ENCODE peak calls at places on chromosomes 3 and 15, in eight cellular contexts. P is endodermal cell, Z is AG10803, R is astrocyte of the spinal cord, E is uterus, K is SJSA1, C is cardiac fibroblast, I is tibial artery. Q is an unnamed sample.

GRCh38 chr3:109132801-109133473 is 3.6 kb upstream of the C3orf85 start:
- DNase-seq in R (peak; percentile 76), C (peak; percentile 52), P (no peak), Z (no peak), I (no peak), K (no peak), E (no peak), Q (peak; percentile 42)

GRCh38 chr3:142794510-142794909 is 70.7 kb downstream of the TRPC1 start:
- DNase-seq in Z (no peak), R (no peak), E (no peak), C (no peak), K (no peak), I (no peak), P (no peak), Q (no peak)

GRCh38 chr15:61796056-61796455 is 264.2 kb downstream of the VPS13C start:
- DNase-seq in P (no peak), C (peak; percentile 11), Z (peak; percentile 67), E (no peak), K (no peak), I (no peak), R (peak; percentile 83), Q (no peak)

GRCh38 chr3:15528881-15529537 is 7.5 kb upstream of the COLQ start:
- DNase-seq in R (no peak), C (no peak), E (no peak), I (no peak), P (no peak), K (no peak), Z (no peak), Q (no peak)

GRCh38 chr15:27479232-27480140 is 508.5 kb downstream of the GABRG3 start:
- DNase-seq in P (no peak), I (no peak), C (no peak), K (no peak), Z (no peak), E (no peak), R (no peak), Q (no peak)

GRCh38 chr3:181687738-181688137 is 24.0 kb upstream of the SOX2 start:
- DNase-seq in E (no peak), K (no peak), R (no peak), Z (no peak), P (no peak), C (no peak), I (no peak), Q (no peak)

GRCh38 chr3:111621535-111621934 is 26.4 kb upstream of the ZBED2 start:
- DNase-seq in E (no peak), P (peak; percentile 91), Z (no peak), K (no peak), R (no peak), C (no peak), I (no peak), Q (no peak)

GRCh38 chr3:129365779-129366178 is 62.7 kb downstream of the EFCAB12 start:
- DNase-seq in K (no peak), I (no peak), R (no peak), C (no peak), Z (no peak), P (no peak), E (no peak), Q (no peak)

GRCh38 chr3:68088636-68089035 is 434.2 kb upstream of the SUCLG2 start:
- DNase-seq in E (no peak), C (no peak), R (no peak), P (no peak), Z (no peak), I (no peak), K (no peak), Q (no peak)

GRCh38 chr3:12222765-12223485 is 64.2 kb upstream of the TIMP4 start:
- DNase-seq in E (no peak), C (peak; percentile 71), R (peak; percentile 3), K (no peak), I (no peak), P (no peak), Z (peak; percentile 72), Q (no peak)

GRCh38 chr3:114841515-114841914 is 305.6 kb downstream of the ZBTB20 start:
- DNase-seq in I (no peak), P (no peak), K (no peak), E (no peak), Z (no peak), C (no peak), R (peak; percentile 17), Q (no peak)

GRCh38 chr3:18423401-18424212 is 1.5 kb downstream of the SATB1 start:
- DNase-seq in Z (peak; percentile 56), R (peak; percentile 71), P (peak; percentile 83), I (peak; percentile 67), E (peak; percentile 57), C (peak; percentile 69), K (peak; percentile 9), Q (no peak)

GRCh38 chr15:76979331-76979925 is 15.5 kb upstream of the PSTPIP1 start:
- DNase-seq in C (no peak), K (no peak), R (peak; percentile 55), Z (no peak), E (no peak), P (peak; percentile 21), I (no peak), Q (no peak)

GRCh38 chr15:67253517-67254237 is 784 bp downstream of the AAGAB start:
- DNase-seq in C (peak; percentile 28), R (peak; percentile 32), I (no peak), K (peak; percentile 3), Z (peak; percentile 28), E (no peak), P (no peak), Q (no peak)

GRCh38 chr3:133568294-133569014 is 5.0 kb upstream of the CDV3 start:
- DNase-seq in K (peak; percentile 78), R (peak; percentile 87), E (no peak), Z (peak; percentile 89), C (peak; percentile 67), P (no peak), I (no peak), Q (peak; percentile 93)

GRCh38 chr15:40282144-40282869 is 557 bp downstream of the ANKRD63 start:
- DNase-seq in E (no peak), Z (no peak), R (no peak), K (peak; percentile 84), P (peak; percentile 87), C (no peak), I (no peak), Q (peak; percentile 23)

GRCh38 chr15:70278644-70279043 is 180.9 kb upstream of the TLE3 start:
- DNase-seq in E (peak; percentile 7), P (no peak), R (no peak), Z (no peak), K (no peak), C (no peak), I (peak; percentile 47), Q (no peak)

GRCh38 chr3:66441124-66441523 is 59.7 kb downstream of the LRIG1 start:
- DNase-seq in R (peak; percentile 67), C (peak; percentile 28), Z (peak; percentile 72), P (peak; percentile 62), E (no peak), I (no peak), K (peak; percentile 63), Q (peak; percentile 30)

GRCh38 chr3:55454611-55455010 is 32.5 kb downstream of the WNT5A start:
- DNase-seq in P (no peak), C (no peak), I (no peak), Z (no peak), R (no peak), K (no peak), E (no peak), Q (peak; percentile 66)

GRCh38 chr15:57358611-57359010 is 17.7 kb upstream of the CGNL1 start:
- DNase-seq in R (no peak), Z (no peak), E (no peak), K (no peak), I (no peak), C (no peak), P (no peak), Q (no peak)

GRCh38 chr3:120496278-120496975 is 45.6 kb upstream of the FSTL1 start:
- DNase-seq in Z (peak; percentile 78), I (no peak), E (no peak), K (peak; percentile 82), R (peak; percentile 76), P (no peak), C (peak; percentile 64), Q (peak; percentile 75)

DNA sequence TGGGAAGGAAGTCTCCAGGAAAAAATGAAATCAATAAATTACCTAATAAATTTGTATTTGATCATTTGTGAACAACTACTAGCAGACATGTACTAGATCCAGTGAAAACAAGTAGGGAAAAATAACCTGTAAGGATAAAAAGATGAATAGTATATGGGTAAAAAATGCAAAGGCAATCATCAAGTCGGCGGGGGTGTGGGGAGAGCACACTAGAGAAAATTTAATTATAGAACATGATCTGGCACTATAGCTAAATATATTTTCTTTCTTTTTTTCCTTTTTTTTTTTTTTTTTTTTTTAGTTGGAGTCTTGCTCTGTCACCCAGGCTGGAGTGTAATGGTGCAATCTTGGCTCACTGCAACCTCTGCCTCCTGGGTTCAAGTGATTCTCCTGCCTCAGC is 22.5 kb upstream of the GPD1L start:
- DNase-seq in R (no peak), E (no peak), Z (no peak), C (no peak), I (no peak), K (no peak), P (no peak), Q (no peak)
- H3K4me3 ChIP-seq in R (no peak overlapping the region), E (no peak overlapping the region), Z (no peak overlapping the region), C (no peak overlapping the region), I (no peak overlapping the region), K (no peak overlapping the region), P (no peak overlapping the region), Q (no peak overlapping the region)

GRCh38 chr3:49906004-49906860 is 2.6 kb upstream of the MST1R start:
- DNase-seq in I (no peak), R (peak; percentile 39), C (peak; percentile 60), Z (peak; percentile 46), P (peak; percentile 87), E (peak; percentile 49), K (no peak), Q (peak; percentile 45)
- H3K4me3 ChIP-seq in I (peak overlapping the region; percentile 42), R (peak overlapping the region; percentile 18), C (peak overlapping the region; percentile 16), Z (peak overlapping the region; percentile 45), P (no peak overlapping the region), E (peak overlapping the region; percentile 13), K (no peak overlapping the region), Q (no peak overlapping the region)

DNA sequence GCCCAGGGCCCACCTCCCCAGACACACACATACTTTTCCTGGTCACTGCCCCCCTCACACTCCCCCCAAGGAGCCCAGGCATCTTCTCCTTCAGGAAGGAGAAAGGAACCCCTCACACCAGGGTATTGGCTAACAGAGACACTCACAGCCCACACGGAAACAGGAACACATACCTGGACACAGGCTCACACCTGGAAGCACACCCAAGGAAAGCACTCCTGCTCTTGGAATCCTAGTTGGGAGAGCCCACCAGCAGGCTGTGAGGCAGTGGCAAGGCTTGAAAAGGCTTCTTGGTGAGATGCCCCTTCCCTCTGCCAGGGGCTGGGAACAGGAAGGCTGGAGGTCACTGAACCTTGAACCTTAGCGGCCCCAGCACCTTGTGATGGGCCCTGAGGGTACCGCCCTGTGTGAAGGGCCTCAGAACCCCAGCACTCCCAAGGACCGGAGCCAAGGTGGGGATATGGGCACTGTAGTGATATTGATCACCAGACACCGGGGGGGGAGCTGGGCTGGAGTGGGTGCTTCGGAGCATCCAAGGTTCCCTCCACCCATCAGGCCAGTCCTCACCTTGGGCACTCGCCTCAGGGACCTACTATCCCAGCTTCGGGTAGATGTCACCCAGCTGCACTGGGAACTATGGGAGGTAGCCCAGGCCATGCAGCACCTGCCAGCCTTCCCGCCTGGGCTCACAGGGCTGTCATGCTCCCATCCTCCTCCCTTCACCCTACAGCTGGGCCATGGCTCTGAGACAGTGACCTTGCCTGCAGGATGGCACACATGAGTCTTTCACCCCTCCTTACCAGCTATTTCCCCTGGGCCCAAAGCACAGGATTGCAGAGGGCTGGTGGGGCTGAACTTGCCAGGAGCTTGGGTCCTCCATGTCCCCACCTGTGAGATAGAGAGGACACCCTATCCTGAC is 16.4 kb downstream of the MYL3 start:
- DNase-seq in R (no peak), I (peak; percentile 64), E (no peak), Z (no peak), K (no peak), C (no peak), P (peak; percentile 53), Q (no peak)
- H3K4me3 ChIP-seq in R (peak overlapping the region; percentile 26), I (peak overlapping the region; percentile 73), E (peak overlapping the region; percentile 42), Z (peak overlapping the region; percentile 58), K (peak overlapping the region; percentile 42), C (peak overlapping the region; percentile 36), P (no peak overlapping the region), Q (no peak overlapping the region)

GRCh38 chr15:43267439-43267838 is 711 bp upstream of the TGM5 start:
- DNase-seq in C (no peak), Z (no peak), R (no peak), K (no peak), I (no peak), P (no peak), E (no peak), Q (no peak)
- H3K4me3 ChIP-seq in C (no peak overlapping the region), Z (no peak overlapping the region), R (no peak overlapping the region), K (no peak overlapping the region), I (no peak overlapping the region), P (no peak overlapping the region), E (no peak overlapping the region), Q (no peak overlapping the region)

Q was measured in MG63.